ENCODE peak calls at places on chromosomes 7 and 10, in four cellular contexts. C, X, J and T are unnamed samples.

GRCh38 chr10:3960496-3960895 is 175.5 kb upstream of the KLF6 start:
- DNase-seq in X (no peak), C (no peak), J (no peak), T (no peak)

GRCh38 chr10:121988361-121989324 is at the start of gene TACC2:
- DNase-seq in C (peak; percentile 46), X (no peak), J (no peak), T (no peak)

GRCh38 chr7:100867796-100868485 is 754 bp downstream of the TRIP6 start:
- DNase-seq in C (no peak), X (peak; percentile 61), J (no peak), T (no peak)

GRCh38 chr7:95582578-95583293 is 13.6 kb downstream of the PDK4 start:
- DNase-seq in J (no peak), X (no peak), C (no peak), T (peak; percentile 7)

GRCh38 chr7:155340721-155341120 is 43.0 kb downstream of the INSIG1 start:
- DNase-seq in X (no peak), C (no peak), J (no peak), T (no peak)

GRCh38 chr10:69045441-69046300 is 42.2 kb upstream of the SRGN start:
- DNase-seq in J (peak; percentile 93), C (no peak), X (no peak), T (no peak)

GRCh38 chr7:22675917-22676343 is 51.1 kb upstream of the IL6 start:
- DNase-seq in C (no peak), X (no peak), J (no peak), T (no peak)

GRCh38 chr10:62594093-62594520 is 210.4 kb upstream of the ADO start:
- DNase-seq in C (peak; percentile 27), J (peak; percentile 30), X (peak; percentile 73), T (peak; percentile 26)

GRCh38 chr10:129788211-129788610 is 175.9 kb downstream of the EBF3 start:
- DNase-seq in X (no peak), C (no peak), J (no peak), T (no peak)

GRCh38 chr7:139131622-139132021 is 22.1 kb upstream of the ZC3HAV1 start:
- DNase-seq in X (no peak), C (no peak), J (no peak), T (no peak)

GRCh38 chr10:93566435-93567276 is at the start of gene FFAR4:
- DNase-seq in X (no peak), J (no peak), C (no peak), T (peak; percentile 60)

GRCh38 chr7:112648781-112649180 is 141.4 kb downstream of the TMEM168 start:
- DNase-seq in J (no peak), C (no peak), X (no peak), T (no peak)

GRCh38 chr7:84686373-84686772 is 491.8 kb upstream of the SEMA3A start:
- DNase-seq in X (no peak), J (no peak), C (no peak), T (peak; percentile 41)

GRCh38 chr7:146961617-146962016 is 845.0 kb downstream of the CNTNAP2 start:
- DNase-seq in X (no peak), C (no peak), J (no peak), T (no peak)

GRCh38 chr7:127961787-127962463 is 69.3 kb downstream of the LRRC4 start:
- DNase-seq in X (no peak), C (no peak), J (no peak), T (no peak)

GRCh38 chr10:119734396-119735332 is 8.8 kb downstream of the INPP5F start:
- DNase-seq in C (no peak), X (no peak), J (no peak), T (no peak)

GRCh38 chr7:117484988-117485655 is 5.3 kb downstream of the CFTR start:
- DNase-seq in C (no peak), J (no peak), X (no peak), T (no peak)

GRCh38 chr10:109277456-109277855 is 645.9 kb downstream of the XPNPEP1 start:
- DNase-seq in X (no peak), J (no peak), C (no peak), T (no peak)

GRCh38 chr7:39650676-39651075 is 27.3 kb downstream of the RALA start:
- DNase-seq in X (no peak), C (no peak), J (no peak), T (no peak)

GRCh38 chr7:105261689-105262088 is 127.0 kb downstream of the SRPK2 start:
- DNase-seq in C (no peak), J (no peak), X (peak; percentile 49), T (peak; percentile 9)

GRCh38 chr7:47232751-47233412 is 349.0 kb downstream of the TNS3 start:
- DNase-seq in J (no peak), X (peak; percentile 50), C (no peak), T (no peak)

GRCh38 chr7:99014113-99014985 is 129.6 kb downstream of the SMURF1 start:
- DNase-seq in J (no peak), X (no peak), C (no peak), T (no peak)

GRCh38 chr7:27526991-27527722 is 135.5 kb downstream of the HIBADH start:
- DNase-seq in J (no peak), X (no peak), C (no peak), T (no peak)

GRCh38 chr7:134552105-134552504 is 3.2 kb downstream of the AKR1B15 start:
- DNase-seq in C (peak; percentile 20), J (no peak), X (peak; percentile 56), T (peak; percentile 65)

GRCh38 chr10:118662228-118663035 is 67.0 kb upstream of the PRLHR start:
- DNase-seq in C (no peak), J (no peak), X (no peak), T (no peak)

GRCh38 chr10:86376403-86376802 is 9.8 kb upstream of the GRID1 start:
- DNase-seq in C (no peak), X (no peak), J (no peak), T (no peak)

GRCh38 chr10:5582736-5583135 is 58.0 kb downstream of the CALML3 start:
- DNase-seq in C (no peak), X (peak; percentile 65), J (no peak), T (no peak)

GRCh38 chr7:68185641-68186040 is 1189.0 kb downstream of the TYW1 start:
- DNase-seq in J (no peak), C (no peak), X (no peak), T (no peak)

GRCh38 chr7:139731802-139732470 is 45.9 kb downstream of the HIPK2 start:
- DNase-seq in J (no peak), C (peak; percentile 80), X (no peak), T (peak; percentile 83)

GRCh38 chr10:5545778-5546710 is 21.3 kb downstream of the CALML3 start:
- DNase-seq in J (no peak), X (peak; percentile 54), C (no peak), T (peak; percentile 96)

GRCh38 chr7:66261941-66262340 is 56.8 kb downstream of the TPST1 start:
- DNase-seq in X (no peak), J (no peak), C (no peak), T (no peak)

GRCh38 chr7:66263936-66264335 is 58.8 kb downstream of the TPST1 start:
- DNase-seq in J (no peak), X (no peak), C (no peak), T (no peak)

GRCh38 chr7:66269978-66270377 is 64.8 kb downstream of the TPST1 start:
- DNase-seq in C (no peak), J (no peak), X (peak; percentile 7), T (no peak)

GRCh38 chr7:66267249-66267648 is 62.1 kb downstream of the TPST1 start:
- DNase-seq in X (no peak), J (no peak), C (no peak), T (no peak)

GRCh38 chr7:66265566-66265965 is 60.4 kb downstream of the TPST1 start:
- DNase-seq in X (peak; percentile 34), J (no peak), C (no peak), T (no peak)
- TF ChIP-seq BHLHE40 in X (no peak), J (no peak), C (no peak), T (no peak)

GRCh38 chr7:75811894-75812678 is 1.5 kb downstream of the CCL24 start:
- DNase-seq in X (no peak), C (no peak), J (no peak), T (no peak)

GRCh38 chr7:75813084-75813483 is 522 bp downstream of the CCL24 start:
- DNase-seq in C (no peak), J (no peak), X (no peak), T (no peak)

GRCh38 chr7:75813781-75814236 is at the start of gene CCL24:
- DNase-seq in J (no peak), X (peak; percentile 69), C (no peak), T (no peak)

GRCh38 chr7:75815381-75816046 is 1.9 kb upstream of the CCL24 start:
- DNase-seq in C (no peak), X (no peak), J (no peak), T (no peak)

DNA sequence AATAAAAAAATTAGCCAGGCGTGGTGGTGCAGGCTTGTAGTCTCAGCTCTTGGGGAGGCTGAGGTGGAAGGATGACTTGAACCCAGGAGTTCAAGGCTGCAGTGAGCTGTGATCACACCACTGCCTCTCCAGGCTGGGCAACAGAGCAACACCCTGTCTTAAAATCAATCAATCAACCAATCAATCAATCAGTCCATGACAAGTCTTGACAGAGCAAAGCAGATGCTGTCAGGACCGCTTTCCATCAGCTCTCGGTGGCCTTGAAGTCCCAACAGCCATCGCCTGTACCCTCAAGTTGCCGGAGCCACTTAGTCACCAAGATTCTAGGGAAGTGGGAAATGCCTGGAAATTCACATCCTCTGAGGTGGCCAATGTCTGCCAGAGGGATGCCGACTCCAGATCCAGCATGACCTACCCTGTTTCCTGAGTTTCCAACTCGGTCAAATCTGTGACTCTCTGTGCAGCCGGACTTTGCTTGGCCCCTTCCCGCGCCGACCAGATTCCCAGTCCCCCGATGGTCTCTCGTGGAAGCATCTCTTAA is 871 bp upstream of the CCL24 start:
- DNase-seq in X (no peak), J (no peak), C (no peak), T (no peak)
- TF ChIP-seq EP300 in X (no peak), J (no peak), C (no peak), T (no peak)

GRCh38 chr10:71547841-71548493 is 151.2 kb downstream of the CDH23 start:
- DNase-seq in X (no peak), J (no peak), C (no peak), T (no peak)

GRCh38 chr10:71545001-71545400 is 148.3 kb downstream of the CDH23 start:
- DNase-seq in C (no peak), X (no peak), J (no peak), T (no peak)

GRCh38 chr10:71548494-71548846 is 151.8 kb downstream of the CDH23 start:
- DNase-seq in X (peak; percentile 52), C (no peak), J (no peak), T (peak; percentile 19)

GRCh38 chr10:71546220-71546619 is 149.5 kb downstream of the CDH23 start:
- DNase-seq in J (no peak), X (no peak), C (no peak), T (no peak)

GRCh38 chr10:71547290-71547689 is 150.6 kb downstream of the CDH23 start:
- DNase-seq in X (peak; percentile 55), C (no peak), J (no peak), T (no peak)
- TF ChIP-seq USF2 in X (no peak), C (no peak), J (no peak), T (no peak)

DNA sequence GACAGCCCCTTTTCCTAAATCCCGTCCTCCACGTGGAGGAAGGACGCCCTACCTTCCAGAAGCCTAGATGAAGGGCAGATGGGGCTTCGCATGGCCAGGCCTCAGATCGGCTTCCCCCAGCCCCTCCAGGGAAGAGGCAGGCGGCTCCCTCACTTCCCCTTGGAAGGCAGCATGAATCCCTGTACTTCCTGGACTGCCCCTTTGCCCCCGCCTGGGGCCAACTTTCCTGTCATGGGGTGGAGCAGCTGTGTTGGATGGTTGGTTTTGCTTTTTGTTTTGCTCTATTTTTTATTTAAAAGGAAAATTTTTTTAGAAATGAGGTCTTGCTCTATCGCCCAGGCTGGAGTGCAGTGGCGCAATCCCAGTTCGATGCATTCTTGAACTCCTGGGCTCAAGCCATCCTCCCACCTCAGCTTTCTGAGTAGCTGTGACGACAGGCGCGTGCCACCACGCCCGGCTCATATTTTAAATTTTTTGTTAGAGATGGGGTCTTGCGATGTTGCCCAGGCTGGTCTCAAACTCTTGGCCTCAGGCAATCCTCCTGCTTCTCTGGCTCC is 27.2 kb downstream of the GTF2IRD1 start:
- DNase-seq in X (no peak), C (no peak), J (no peak), T (no peak)
- TF ChIP-seq BHLHE40 in X (no peak), C (no peak), J (no peak), T (peak; percentile 30)